ENCODE peak calls at places on chromosomes 11 and 22, in four cellular contexts. H, A, Y and N are unnamed samples.

GRCh38 chr11:19071255-19071654 is 10.7 kb upstream of the MRGPRX2 start:
- DNase-seq in H (peak), A (peak), Y (peak), N (peak)

GRCh38 chr22:39384750-39385480 is 14.7 kb upstream of the TAB1 start:
- DNase-seq in H (peak), A (peak), Y (peak), N (peak)

GRCh38 chr11:62957147-62957546 is 27.6 kb downstream of the SLC22A6 start:
- DNase-seq in H (no peak), A (no peak), Y (no peak), N (no peak)

GRCh38 chr11:78420255-78420764 is 2.7 kb upstream of the GAB2 start:
- DNase-seq in H (peak), A (peak), Y (peak), N (peak)

GRCh38 chr11:60469723-60470122 is 14.1 kb downstream of the MS4A1 start:
- DNase-seq in H (no peak), A (no peak), Y (no peak), N (no peak)

GRCh38 chr11:8354622-8355417 is 91.1 kb upstream of the LMO1 start:
- DNase-seq in H (no peak), A (no peak), Y (no peak), N (peak)

GRCh38 chr11:35364101-35364780 is 55.1 kb downstream of the SLC1A2 start:
- DNase-seq in H (no peak), A (no peak), Y (no peak), N (no peak)

GRCh38 chr11:111347002-111347722 is 31.9 kb downstream of the POU2AF1 start:
- DNase-seq in H (no peak), A (no peak), Y (no peak), N (no peak)

GRCh38 chr22:28410050-28410816 is 269.4 kb downstream of the TTC28 start:
- DNase-seq in H (peak), A (no peak), Y (no peak), N (no peak)

DNA sequence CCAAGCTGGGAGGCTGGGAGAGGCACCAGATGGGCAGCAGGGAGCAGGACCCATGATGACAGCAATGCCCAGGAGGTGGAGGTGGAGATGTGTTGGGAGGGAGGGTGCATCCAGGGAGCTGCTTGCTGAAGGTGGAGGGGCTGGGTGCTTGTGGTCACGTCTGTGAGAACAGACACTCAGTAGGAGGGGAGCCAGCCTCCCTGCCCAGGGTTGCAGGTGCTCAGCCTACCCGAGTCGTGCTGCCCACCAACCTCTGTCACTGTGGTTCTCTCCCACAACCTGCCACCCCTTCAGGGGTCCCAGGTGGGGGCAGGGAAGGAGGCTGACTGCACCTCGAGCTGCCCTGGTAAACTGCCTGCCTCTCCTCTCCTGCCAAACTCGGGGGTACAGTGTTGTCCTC is 5.5 kb downstream of the PRDX5 start:
- DNase-seq in H (no peak), A (no peak), Y (no peak), N (no peak)
- TF ChIP-seq FOXJ3 in H (no peak), A (no peak), Y (no peak), N (no peak)

DNA sequence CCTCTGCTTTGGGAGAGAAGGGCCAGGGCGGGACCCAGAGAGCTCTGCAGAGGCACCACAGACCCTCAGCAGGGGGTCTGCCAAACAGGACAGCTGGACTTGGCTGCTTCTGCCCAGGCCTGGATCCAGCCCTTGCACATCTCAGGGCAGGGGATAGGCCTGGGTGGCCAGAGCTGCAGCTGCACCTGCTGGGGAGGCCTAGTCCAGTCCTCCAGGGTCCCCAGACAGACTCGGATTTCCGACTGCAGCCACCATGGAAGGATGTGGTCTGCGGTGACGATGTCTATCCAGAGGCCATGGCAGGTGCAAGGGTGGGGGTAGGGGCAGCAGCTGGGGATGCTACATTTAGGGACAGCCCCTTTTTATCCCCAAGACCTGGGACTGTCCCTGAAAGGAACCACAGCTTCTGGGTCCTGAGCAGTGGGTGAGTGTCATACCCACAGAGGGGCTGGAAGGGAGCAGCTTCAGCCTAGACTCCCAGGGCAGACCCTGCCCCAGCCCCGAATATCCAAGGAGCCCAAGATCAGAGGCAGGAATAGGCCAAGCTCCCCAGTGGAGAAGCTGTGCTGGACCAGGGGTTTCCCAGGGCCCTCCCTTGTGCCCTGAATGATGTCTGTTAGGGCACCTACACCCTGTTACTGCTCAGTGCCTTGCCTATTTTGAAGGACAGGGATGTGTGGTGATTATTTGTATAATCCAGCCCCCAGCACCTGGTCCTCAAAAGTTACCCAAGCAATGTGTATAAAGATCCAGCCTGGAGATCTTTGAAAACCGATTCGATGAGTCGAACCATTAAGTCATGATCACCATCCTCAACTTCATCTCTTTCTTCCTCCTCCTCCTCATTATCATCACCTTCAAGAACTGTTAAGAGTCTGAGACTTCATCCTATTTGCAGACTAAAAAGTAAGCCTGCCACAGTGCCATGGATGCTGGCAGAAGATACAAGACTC is 2.5 kb upstream of the IGLL5 start:
- DNase-seq in H (no peak), A (no peak), Y (no peak), N (no peak)
- TF ChIP-seq FOXJ3 in H (no peak), A (no peak), Y (no peak), N (no peak)

GRCh38 chr22:30252411-30253204 is 6.0 kb upstream of the LIF start:
- DNase-seq in H (no peak), A (no peak), Y (no peak), N (no peak)

GRCh38 chr22:30250713-30251267 is 4.2 kb upstream of the LIF start:
- DNase-seq in H (no peak), A (no peak), Y (no peak), N (peak)

GRCh38 chr22:30254307-30254706 is 7.7 kb upstream of the LIF start:
- DNase-seq in H (no peak), A (no peak), Y (no peak), N (no peak)

GRCh38 chr22:30251661-30252226 is 5.2 kb upstream of the LIF start:
- DNase-seq in H (no peak), A (no peak), Y (no peak), N (peak)

GRCh38 chr22:30253205-30253852 is 6.8 kb upstream of the LIF start:
- DNase-seq in H (no peak), A (no peak), Y (no peak), N (peak)
- TF ChIP-seq FOXJ3 in H (no peak), A (no peak), Y (no peak), N (no peak)

DNA sequence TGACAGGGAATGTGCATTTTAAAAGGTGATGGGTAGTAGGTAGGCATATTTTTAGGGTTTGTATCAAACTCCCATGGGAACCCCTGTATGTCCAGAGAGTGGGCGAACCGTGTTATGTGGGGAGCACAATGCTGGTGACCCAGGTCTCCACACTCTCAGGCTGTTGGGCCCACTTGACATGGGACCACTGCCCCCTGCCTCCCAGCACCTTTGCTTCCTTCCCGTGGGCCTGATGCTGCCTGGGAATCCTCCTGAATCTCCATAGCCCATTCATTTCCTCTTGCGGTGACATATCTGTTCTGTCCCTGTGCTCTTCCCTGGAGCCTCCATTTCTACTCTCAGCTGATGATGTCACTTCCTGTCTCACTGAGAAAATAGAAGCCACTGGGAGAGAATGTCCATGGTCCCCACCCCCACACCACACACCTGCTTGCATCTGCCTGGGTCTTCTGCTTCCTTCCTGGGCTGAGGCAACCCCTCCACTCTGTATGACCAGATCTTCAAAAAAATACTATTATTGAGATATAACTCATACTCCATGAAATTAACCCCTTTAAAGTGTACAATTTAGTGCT is 55.8 kb upstream of the THY1 start:
- DNase-seq in H (no peak), A (no peak), Y (no peak), N (no peak)
- TF ChIP-seq FOXJ3 in H (no peak), A (no peak), Y (no peak), N (no peak)

GRCh38 chr11:44286268-44286880 is 23.6 kb downstream of the ALX4 start:
- DNase-seq in H (peak), A (peak), Y (peak), N (peak)

GRCh38 chr11:44285756-44286155 is 24.2 kb downstream of the ALX4 start:
- DNase-seq in H (no peak), A (no peak), Y (no peak), N (no peak)

GRCh38 chr11:44288133-44288526 is 21.8 kb downstream of the ALX4 start:
- DNase-seq in H (no peak), A (no peak), Y (no peak), N (no peak)

GRCh38 chr11:44286911-44287310 is 23.0 kb downstream of the ALX4 start:
- DNase-seq in H (no peak), A (no peak), Y (no peak), N (no peak)

GRCh38 chr11:44290206-44290605 is 19.7 kb downstream of the ALX4 start:
- DNase-seq in H (no peak), A (no peak), Y (no peak), N (no peak)
- TF ChIP-seq FOXJ3 in H (no peak), A (no peak), Y (no peak), N (no peak)

GRCh38 chr11:66333220-66333877 is 2.9 kb downstream of the RIN1 start:
- DNase-seq in H (no peak), A (no peak), Y (no peak), N (peak)
- TF ChIP-seq FOXJ3 in H (no peak), A (no peak), Y (no peak), N (no peak)